ENCODE peak calls at places on chromosome 22, in six cellular contexts. I is A549, V is HEK293T, Y is IMR-90, N is K562, R is GM12878. F is an unnamed sample.

GRCh38 chr22:31932863-31933262 is 11.5 kb upstream of the YWHAH start:
- DNase-seq in I (no peak), Y (no peak), R (no peak), V (no peak), N (no peak), F (peak; percentile 34)

GRCh38 chr22:27372969-27373670 is 428.4 kb downstream of the MN1 start:
- DNase-seq in I (no peak), V (no peak), R (no peak), Y (no peak), N (no peak), F (peak; percentile 81)

GRCh38 chr22:32527756-32528155 is 53.1 kb downstream of the FBXO7 start:
- DNase-seq in R (no peak), V (no peak), N (peak; percentile 14), I (no peak), Y (no peak), F (no peak)

GRCh38 chr22:35177811-35178210 is 79.5 kb upstream of the HMGXB4 start:
- DNase-seq in I (no peak), R (no peak), N (no peak), Y (no peak), V (no peak), F (no peak)

GRCh38 chr22:27903805-27904473 is 15.1 kb downstream of the PITPNB start:
- DNase-seq in Y (no peak), I (no peak), N (no peak), V (no peak), R (peak; percentile 42), F (no peak)

GRCh38 chr22:27620367-27621154 is 181.0 kb downstream of the MN1 start:
- DNase-seq in I (no peak), Y (no peak), V (no peak), R (no peak), N (no peak), F (no peak)

GRCh38 chr22:24707477-24707816 is 67.1 kb downstream of the PIWIL3 start:
- DNase-seq in I (no peak), V (no peak), Y (no peak), N (peak; percentile 28), R (no peak), F (no peak)

GRCh38 chr22:23557467-23557866 is 22.6 kb downstream of the IGLL1 start:
- DNase-seq in I (no peak), V (no peak), Y (no peak), R (no peak), N (no peak), F (no peak)

GRCh38 chr22:22322792-22323191 is 78.2 kb downstream of the VPREB1 start:
- DNase-seq in V (no peak), I (no peak), Y (no peak), R (no peak), N (no peak), F (no peak)

GRCh38 chr22:36934153-36934939 is 20.9 kb downstream of the CSF2RB start:
- DNase-seq in I (no peak), Y (no peak), V (no peak), R (no peak), N (no peak), F (no peak)
- TF ChIP-seq BHLHE40 in I (no peak), Y (no peak), V (no peak), R (no peak), N (no peak), F (no peak)

GRCh38 chr22:43631201-43631600 is 180.9 kb downstream of the EFCAB6 start:
- DNase-seq in N (no peak), Y (no peak), I (no peak), R (no peak), V (no peak), F (no peak)
- TF ChIP-seq BHLHE40 in N (no peak), Y (no peak), I (no peak), R (no peak), V (no peak), F (no peak)

DNA sequence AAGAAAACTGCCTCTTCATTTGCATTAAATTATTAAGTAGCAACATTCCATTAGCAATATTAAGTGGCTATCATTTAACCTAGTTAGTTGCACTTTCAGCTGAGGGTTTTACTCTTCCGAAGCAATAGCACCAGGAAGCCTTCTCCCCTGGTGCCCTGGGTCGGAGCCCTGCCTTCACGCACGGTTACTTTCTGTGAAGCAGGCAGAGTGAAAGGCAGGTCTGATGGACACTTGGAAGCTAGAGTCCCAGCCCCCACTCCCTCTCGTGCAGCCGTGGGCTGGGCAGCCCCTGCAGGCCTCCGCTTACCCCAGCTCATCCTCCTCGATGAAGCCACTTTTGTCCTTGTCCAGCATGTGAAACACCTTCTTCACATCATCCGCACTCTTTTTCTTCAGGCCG is 2.0 kb downstream of the PVALB start:
- DNase-seq in V (no peak), Y (no peak), R (no peak), I (no peak), N (no peak), F (no peak)
- TF ChIP-seq BHLHE40 in V (no peak), Y (no peak), R (no peak), I (no peak), N (no peak), F (no peak)

GRCh38 chr22:21055880-21056319 is 10.2 kb downstream of the LRRC74B start:
- DNase-seq in N (peak; percentile 88), Y (no peak), I (no peak), V (no peak), R (no peak), F (no peak)
- TF ChIP-seq BHLHE40 in N (peak; percentile 14), Y (no peak), I (no peak), V (no peak), R (no peak), F (no peak)

DNA sequence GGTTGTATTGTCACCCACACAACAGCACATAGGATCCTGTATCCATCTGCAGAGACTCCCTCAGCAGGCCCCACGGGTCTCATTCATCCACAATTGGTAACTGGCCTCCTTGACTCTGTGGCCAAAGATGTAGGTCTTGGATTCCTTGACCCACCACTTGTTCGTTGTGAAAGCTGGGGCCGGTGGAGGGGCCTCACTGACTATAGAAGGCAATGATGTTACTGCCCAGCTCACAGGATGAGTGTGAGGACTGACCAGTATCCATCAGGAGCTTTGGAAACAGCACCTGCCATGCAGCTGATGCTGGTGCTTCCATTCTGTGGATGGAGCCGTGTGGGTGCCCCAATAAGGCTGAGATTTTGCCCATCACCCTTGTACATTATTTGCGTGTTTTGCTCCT is 615.7 kb downstream of the BRD1 start:
- DNase-seq in R (no peak), V (no peak), Y (no peak), N (no peak), I (no peak), F (no peak)
- TF ChIP-seq BHLHE40 in R (no peak), V (no peak), Y (no peak), N (no peak), I (no peak), F (no peak)

GRCh38 chr22:45709004-45709739 is 37.5 kb downstream of the ATXN10 start:
- DNase-seq in N (no peak), Y (peak; percentile 79), V (peak; percentile 17), I (peak; percentile 27), R (no peak), F (peak; percentile 59)
- TF ChIP-seq BHLHE40 in N (no peak), Y (no peak), V (no peak), I (no peak), R (no peak), F (no peak)

DNA sequence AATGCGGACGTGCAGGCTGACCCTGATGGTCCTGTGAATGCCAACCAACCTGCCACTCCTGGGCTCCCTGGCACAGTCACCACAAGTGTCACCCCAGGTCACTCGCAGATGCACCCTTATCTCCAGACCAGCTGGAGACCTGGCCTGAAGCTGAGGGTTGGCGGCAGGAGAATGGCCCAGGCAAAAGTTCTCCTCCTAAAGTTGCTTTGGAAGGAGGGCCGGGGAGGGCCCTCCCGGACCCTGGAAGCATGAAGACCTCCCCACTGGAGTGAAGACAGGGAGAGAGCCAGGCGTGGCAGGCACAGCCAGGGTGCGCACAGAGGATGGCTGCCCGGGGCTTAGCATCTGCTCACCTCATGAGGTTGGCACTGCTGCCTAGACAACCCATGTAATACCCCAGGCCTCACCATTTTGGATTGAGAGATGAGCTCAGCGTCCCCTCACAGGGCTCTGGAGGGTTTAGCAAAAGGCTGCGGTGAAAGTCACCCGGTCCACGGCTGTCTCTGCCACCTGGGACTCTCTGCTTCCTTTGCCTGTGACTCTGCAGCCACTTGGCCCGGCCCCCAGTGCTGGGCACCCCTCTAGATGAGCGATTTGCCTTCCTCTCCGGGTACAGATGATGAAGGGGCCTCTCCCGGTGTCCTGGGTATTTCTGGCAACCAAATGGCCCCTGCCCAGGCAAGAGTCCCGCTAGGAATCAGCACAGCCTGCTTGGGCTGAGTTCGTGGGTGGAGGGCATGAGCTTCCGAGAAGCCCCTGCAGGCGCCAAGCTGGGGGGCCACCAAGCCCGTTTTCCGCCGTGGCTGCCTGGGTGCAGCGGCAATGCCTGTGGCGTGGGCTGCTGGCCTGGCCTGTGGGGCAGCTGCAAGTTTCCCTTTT is 48.3 kb upstream of the SEPTIN5 start:
- DNase-seq in I (no peak), R (no peak), N (peak; percentile 36), Y (no peak), V (no peak), F (no peak)
- TF ChIP-seq BHLHE40 in I (no peak), R (no peak), N (no peak), Y (no peak), V (no peak), F (no peak)

GRCh38 chr22:44371741-44372525 is 59.2 kb upstream of the SHISAL1 start:
- DNase-seq in N (no peak), V (no peak), R (no peak), Y (no peak), I (no peak), F (no peak)
- TF ChIP-seq BHLHE40 in N (no peak), V (no peak), R (no peak), Y (no peak), I (no peak), F (no peak)

GRCh38 chr22:47512617-47513016 is 750.2 kb downstream of the TBC1D22A start:
- DNase-seq in V (no peak), R (no peak), N (no peak), I (no peak), Y (no peak), F (no peak)
- TF ChIP-seq BHLHE40 in V (no peak), R (no peak), N (no peak), I (no peak), Y (no peak), F (no peak)